ENCODE peak calls at places on chromosome 19, in five cellular contexts. I is K562, U is HepG2, G is H1, H is GM12878. X is an unnamed sample.
A peak's percentile ranks its signal among the peaks of the same experiment; 100 is the strongest.

GRCh38 chr19:19409235-19410030 is 4.0 kb downstream of the GATAD2A start:
- DNase-seq in I (no peak), U (no peak), G (no peak), H (no peak), X (no peak)

GRCh38 chr19:48351341-48351752 is 12.4 kb downstream of the TMEM143 start:
- DNase-seq in I (peak; percentile 84), U (peak; percentile 63), G (no peak), H (no peak), X (peak; percentile 82)

GRCh38 chr19:4369109-4369887 is 25.9 kb downstream of the MPND start:
- DNase-seq in I (no peak), U (no peak), G (no peak), H (peak; percentile 90), X (no peak)

GRCh38 chr19:3276341-3276799 is 51.9 kb downstream of the CELF5 start:
- DNase-seq in I (peak; percentile 83), U (peak; percentile 60), G (peak; percentile 95), H (no peak), X (peak; percentile 83)

GRCh38 chr19:52200044-52200443 is 10.2 kb downstream of the PPP2R1A start:
- DNase-seq in I (no peak), U (no peak), G (no peak), H (no peak), X (no peak)

GRCh38 chr19:3346677-3347353 is 19.6 kb upstream of the NFIC start:
- DNase-seq in I (no peak), U (no peak), G (no peak), H (no peak), X (no peak)

GRCh38 chr19:41225238-41226052 is 6.4 kb downstream of the AXL start:
- DNase-seq in I (peak; percentile 86), U (peak; percentile 91), G (peak; percentile 47), H (no peak), X (peak; percentile 100)

GRCh38 chr19:3644351-3645066 is 17.9 kb upstream of the CACTIN start:
- DNase-seq in I (no peak), U (no peak), G (no peak), H (no peak), X (no peak)

GRCh38 chr19:16447015-16447384 is 24.8 kb downstream of the EPS15L1 start:
- DNase-seq in I (peak; percentile 57), U (peak; percentile 80), G (no peak), H (peak; percentile 70), X (no peak)

GRCh38 chr19:16374436-16374835 is 49.8 kb downstream of the KLF2 start:
- DNase-seq in I (no peak), U (no peak), G (no peak), H (no peak), X (no peak)

GRCh38 chr19:40191836-40192646 is 815 bp downstream of the MAP3K10 start:
- DNase-seq in I (peak; percentile 83), U (no peak), G (no peak), H (no peak), X (peak; percentile 70)

GRCh38 chr19:23281663-23282276 is 31.6 kb upstream of the ZNF724 start:
- DNase-seq in I (no peak), U (peak; percentile 66), G (no peak), H (no peak), X (no peak)

GRCh38 chr19:42099336-42099925 is 23.5 kb downstream of the ZNF574 start:
- DNase-seq in I (no peak), U (no peak), G (no peak), H (no peak), X (no peak)

GRCh38 chr19:12721656-12722565 is 1.8 kb downstream of the TNPO2 start:
- DNase-seq in I (peak; percentile 90), U (peak; percentile 52), G (peak; percentile 66), H (no peak), X (peak; percentile 24)

GRCh38 chr19:42023121-42023942 is 29.3 kb upstream of the ATP1A3 start:
- DNase-seq in I (peak; percentile 60), U (peak; percentile 15), G (no peak), H (no peak), X (peak; percentile 77)

GRCh38 chr19:3798137-3798536 is 12.0 kb upstream of the MATK start:
- DNase-seq in I (no peak), U (no peak), G (no peak), H (no peak), X (no peak)

GRCh38 chr19:13270514-13271105 is 120.4 kb downstream of the IER2 start:
- DNase-seq in I (no peak), U (no peak), G (no peak), H (no peak), X (no peak)

GRCh38 chr19:42409477-42409876 is 17.7 kb downstream of the LIPE start:
- DNase-seq in I (no peak), U (no peak), G (no peak), H (no peak), X (no peak)

GRCh38 chr19:42606660-42607351 is 12.1 kb upstream of the CEACAM8 start:
- DNase-seq in I (peak; percentile 70), U (peak; percentile 19), G (peak; percentile 44), H (no peak), X (peak; percentile 88)

GRCh38 chr19:57192993-57193392 is 1.7 kb downstream of the ZNF264 start:
- DNase-seq in I (no peak), U (no peak), G (no peak), H (no peak), X (no peak)

GRCh38 chr19:45496349-45496953 is 396 bp downstream of the RTN2 start:
- DNase-seq in I (peak; percentile 67), U (no peak), G (no peak), H (no peak), X (no peak)

GRCh38 chr19:40553885-40554857 is 22.5 kb upstream of the SHKBP1 start:
- DNase-seq in I (no peak), U (no peak), G (no peak), H (no peak), X (no peak)

GRCh38 chr19:12065100-12065538 is 588 bp downstream of the ZNF844 start:
- DNase-seq in I (no peak), U (no peak), G (no peak), H (no peak), X (no peak)

GRCh38 chr19:38917921-38918491 is 6.0 kb upstream of the CCER2 start:
- DNase-seq in I (no peak), U (peak; percentile 62), G (no peak), H (no peak), X (peak; percentile 75)

GRCh38 chr19:20153281-20153680 is 13.7 kb upstream of the ZNF486 start:
- DNase-seq in I (no peak), U (no peak), G (no peak), H (no peak), X (no peak)

GRCh38 chr19:10655457-10656312 is 1.5 kb downstream of the ILF3 start:
- DNase-seq in I (no peak), U (peak; percentile 12), G (no peak), H (no peak), X (no peak)

GRCh38 chr19:49120868-49121267 is 1.5 kb downstream of the PPFIA3 start:
- DNase-seq in I (no peak), U (no peak), G (no peak), H (no peak), X (no peak)

GRCh38 chr19:9914315-9915207 is 21.8 kb downstream of the OLFM2 start:
- DNase-seq in I (peak; percentile 89), U (peak; percentile 50), G (no peak), H (no peak), X (peak; percentile 76)

GRCh38 chr19:40601061-40601973 is at the start of gene LTBP4:
- DNase-seq in I (peak; percentile 70), U (no peak), G (no peak), H (no peak), X (no peak)

DNA sequence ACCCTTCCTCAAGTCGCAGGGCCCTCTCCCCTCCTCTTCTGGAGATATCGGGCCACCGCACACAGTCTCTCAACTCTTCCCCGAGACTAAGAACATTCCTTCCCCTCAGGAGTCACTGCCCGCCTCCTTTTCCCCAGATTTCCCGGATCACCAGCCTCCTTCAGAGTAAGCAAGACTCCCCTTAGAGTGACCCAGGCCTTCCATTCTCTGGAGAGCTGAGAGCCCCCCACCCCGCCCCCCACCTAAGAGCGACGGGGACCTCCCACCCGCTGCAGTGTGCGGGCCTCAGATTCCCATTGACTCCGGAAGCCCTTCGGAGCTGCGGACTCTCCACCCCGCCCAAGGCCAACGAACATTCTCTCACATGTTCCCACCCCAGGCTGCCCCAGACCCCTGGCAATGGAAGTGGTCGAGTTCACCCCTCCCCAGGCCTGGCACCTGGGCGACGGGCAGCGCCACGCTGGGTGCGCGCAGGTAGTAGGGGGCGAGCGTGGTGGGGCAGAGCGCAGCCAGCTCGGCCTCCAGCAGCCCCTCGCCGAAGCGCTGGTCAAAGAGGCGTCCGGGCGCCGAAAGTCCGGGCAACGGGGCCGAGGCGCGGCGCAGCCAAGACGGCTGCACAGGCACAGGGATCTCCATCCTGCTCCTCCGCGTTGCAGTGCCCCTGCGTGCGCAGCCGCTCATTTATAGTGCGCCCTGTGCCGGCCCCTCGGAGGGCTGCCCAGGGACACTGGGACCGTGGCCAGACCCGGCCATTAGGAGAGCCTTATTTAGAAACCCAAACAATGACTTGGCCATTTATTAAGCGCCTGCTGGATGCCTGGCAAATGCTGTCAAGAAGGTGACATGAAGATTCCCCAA is at the start of gene HSPB6:
- DNase-seq in I (no peak), U (no peak), G (no peak), H (no peak), X (no peak)
- TF ChIP-seq HDAC2 in I (no peak), U (no peak), G (no peak), H (no peak), X (no peak)

DNA sequence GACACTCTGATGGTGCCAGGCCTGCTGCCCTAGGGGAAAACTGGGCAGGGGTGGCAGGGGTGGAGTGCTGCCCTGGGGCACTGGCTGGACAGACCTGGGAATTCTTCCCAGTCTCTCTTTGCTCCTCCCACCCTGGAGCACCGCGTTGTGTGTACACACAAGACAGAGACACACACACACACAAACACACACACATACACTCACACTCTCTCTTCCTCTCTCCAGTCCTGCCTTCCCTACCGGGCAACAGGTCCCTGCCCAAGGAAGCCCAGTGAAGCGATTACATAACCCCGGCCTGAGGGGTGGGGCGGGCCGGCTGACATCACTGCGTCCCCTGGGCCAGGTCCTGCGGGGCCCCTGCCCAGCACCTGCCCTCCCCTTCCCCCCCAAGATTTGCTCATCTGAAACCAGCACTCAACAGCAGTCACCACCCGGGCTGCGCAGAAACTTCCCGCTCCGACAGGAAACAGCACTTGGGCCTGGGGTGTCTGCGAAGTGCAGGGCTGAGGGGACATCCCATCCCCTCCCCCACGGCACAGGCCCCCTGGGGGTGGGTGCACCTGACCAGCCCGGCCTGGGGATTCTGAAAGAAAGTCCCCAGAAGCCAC is 1.2 kb downstream of the MKNK2 start:
- DNase-seq in I (peak; percentile 53), U (peak; percentile 75), G (no peak), H (no peak), X (no peak)
- TF ChIP-seq HDAC2 in I (no peak), U (no peak), G (no peak), H (no peak), X (no peak)

GRCh38 chr19:27971071-27971470 is 1241.9 kb downstream of the UQCRFS1 start:
- DNase-seq in I (no peak), U (no peak), G (peak; percentile 58), H (no peak), X (peak; percentile 17)

GRCh38 chr19:27972291-27973040 is 1240.5 kb downstream of the UQCRFS1 start:
- DNase-seq in I (no peak), U (no peak), G (no peak), H (no peak), X (no peak)

GRCh38 chr19:27971869-27972268 is 1241.1 kb downstream of the UQCRFS1 start:
- DNase-seq in I (no peak), U (no peak), G (no peak), H (no peak), X (no peak)

GRCh38 chr19:27975419-27976005 is 1237.4 kb downstream of the UQCRFS1 start:
- DNase-seq in I (no peak), U (no peak), G (no peak), H (no peak), X (no peak)

GRCh38 chr19:27974082-27974513 is 1238.9 kb downstream of the UQCRFS1 start:
- DNase-seq in I (peak; percentile 25), U (peak; percentile 2), G (no peak), H (peak; percentile 25), X (peak; percentile 10)
- TF ChIP-seq HDAC2 in I (no peak), U (no peak), G (no peak), H (no peak), X (no peak)

GRCh38 chr19:7862413-7862951 is 11.7 kb downstream of the PRR36 start:
- DNase-seq in I (peak; percentile 98), U (no peak), G (peak; percentile 83), H (no peak), X (no peak)
- TF ChIP-seq HDAC2 in I (no peak), U (no peak), G (no peak), H (no peak), X (no peak)

X was measured in A549.